ENCODE peak calls at places on chromosomes 5 and 9, in ten cellular contexts. H, J, S, B, R, T, X, Q, A and K are unnamed samples.

GRCh38 chr5:76617675-76618074 is 5.5 kb downstream of the F2RL2 start:
- DNase-seq in H (no peak), A (no peak), X (no peak), R (no peak), Q (peak; percentile 81), J (peak; percentile 25), B (no peak), S (no peak), T (no peak), K (no peak)

GRCh38 chr9:114308361-114308950 is 14.4 kb upstream of the ORM1 start:
- DNase-seq in R (no peak), A (no peak), Q (no peak), B (no peak), H (no peak), J (no peak), X (no peak), T (no peak), S (no peak), K (no peak)

GRCh38 chr5:127976525-127976924 is 107.0 kb upstream of the SLC12A2 start:
- DNase-seq in H (no peak), B (no peak), A (no peak), Q (no peak), J (no peak), X (no peak), T (no peak), R (no peak), S (no peak), K (no peak)

GRCh38 chr5:173263566-173263965 is 28.6 kb upstream of the NKX2-5 start:
- DNase-seq in A (no peak), S (no peak), Q (no peak), R (no peak), B (no peak), T (no peak), J (no peak), H (no peak), X (no peak), K (no peak)

GRCh38 chr5:124703995-124704394 is 42.4 kb downstream of the ZNF608 start:
- DNase-seq in T (no peak), B (no peak), X (no peak), Q (no peak), S (no peak), R (no peak), H (no peak), J (no peak), A (no peak), K (no peak)

GRCh38 chr5:133731951-133732350 is 119.6 kb upstream of the FSTL4 start:
- DNase-seq in B (no peak), Q (no peak), T (no peak), J (no peak), R (no peak), S (no peak), X (no peak), A (no peak), H (no peak), K (no peak)

GRCh38 chr5:90477073-90477472 is 2.4 kb downstream of the POLR3G start:
- DNase-seq in B (no peak), T (no peak), X (peak; percentile 43), R (peak; percentile 6), S (no peak), H (no peak), Q (no peak), J (no peak), A (peak; percentile 52), K (no peak)

GRCh38 chr9:21160178-21160577 is 6.3 kb downstream of the IFNA21 start:
- DNase-seq in Q (no peak), A (peak; percentile 18), S (no peak), T (no peak), X (no peak), J (no peak), H (no peak), R (no peak), B (no peak), K (no peak)

GRCh38 chr5:116454417-116454927 is 120.2 kb downstream of the SEMA6A start:
- DNase-seq in S (no peak), R (no peak), J (peak; percentile 73), A (no peak), X (no peak), H (peak; percentile 33), B (no peak), Q (peak; percentile 78), T (no peak), K (no peak)

GRCh38 chr9:104831681-104832080 is 67.8 kb downstream of the NIPSNAP3B start:
- DNase-seq in Q (no peak), A (peak; percentile 26), T (no peak), X (no peak), J (no peak), H (no peak), R (no peak), B (no peak), S (no peak), K (no peak)

GRCh38 chr9:83456226-83456625 is 82.0 kb downstream of the FRMD3 start:
- DNase-seq in X (no peak), A (no peak), T (no peak), S (no peak), B (no peak), R (no peak), J (no peak), H (no peak), Q (no peak), K (no peak)

GRCh38 chr9:95757026-95757425 is 118.5 kb upstream of the ERCC6L2 start:
- DNase-seq in B (no peak), A (peak; percentile 72), J (peak; percentile 78), X (no peak), H (no peak), T (no peak), Q (peak; percentile 53), R (no peak), S (no peak), K (no peak)

GRCh38 chr5:4199461-4199860 is 603.8 kb downstream of the IRX1 start:
- DNase-seq in T (no peak), S (no peak), J (no peak), X (no peak), B (no peak), A (no peak), R (no peak), H (no peak), Q (no peak), K (no peak)

GRCh38 chr5:157476699-157477408 is 16.8 kb downstream of the NIPAL4 start:
- DNase-seq in A (peak; percentile 79), B (no peak), R (no peak), S (no peak), H (peak; percentile 33), J (peak; percentile 78), T (no peak), Q (peak; percentile 37), X (peak; percentile 82), K (no peak)

GRCh38 chr5:110785356-110785755 is 46.5 kb downstream of the SLC25A46 start:
- DNase-seq in S (no peak), H (no peak), R (no peak), X (no peak), A (no peak), Q (no peak), T (no peak), J (peak; percentile 3), B (no peak), K (no peak)

GRCh38 chr5:82734291-82734690 is 342.9 kb downstream of the TMEM167A start:
- DNase-seq in Q (no peak), B (no peak), S (no peak), H (no peak), R (no peak), T (no peak), X (no peak), A (no peak), J (no peak), K (no peak)

GRCh38 chr9:121246821-121247511 is 21.0 kb upstream of the GSN start:
- DNase-seq in R (no peak), J (peak; percentile 49), B (no peak), X (no peak), Q (peak; percentile 68), T (no peak), H (peak; percentile 28), A (peak; percentile 11), S (no peak), K (no peak)

GRCh38 chr9:69527454-69527853 is 144.7 kb downstream of the APBA1 start:
- DNase-seq in X (no peak), S (no peak), R (no peak), B (no peak), H (no peak), T (no peak), Q (no peak), J (no peak), A (no peak), K (no peak)

GRCh38 chr5:25500635-25501034 is 855.9 kb upstream of the CDH10 start:
- DNase-seq in T (no peak), Q (no peak), B (no peak), H (no peak), R (no peak), A (no peak), J (no peak), X (peak; percentile 12), S (no peak), K (no peak)

GRCh38 chr9:78769684-78770083 is 472.8 kb downstream of the PSAT1 start:
- DNase-seq in R (no peak), B (no peak), J (no peak), Q (no peak), H (no peak), T (no peak), A (no peak), X (no peak), S (no peak), K (no peak)

GRCh38 chr9:994005-994404 is 17.6 kb downstream of the DMRT3 start:
- DNase-seq in H (no peak), B (no peak), R (no peak), A (no peak), J (no peak), S (no peak), X (no peak), T (no peak), Q (no peak), K (no peak)

GRCh38 chr9:107809859-107810492 is 320.4 kb upstream of the KLF4 start:
- DNase-seq in J (peak; percentile 39), S (no peak), R (no peak), Q (no peak), H (no peak), X (no peak), T (no peak), B (no peak), A (peak; percentile 5), K (no peak)

GRCh38 chr5:152329191-152329590 is 75.9 kb downstream of the NMUR2 start:
- DNase-seq in B (no peak), T (no peak), H (no peak), J (no peak), X (no peak), A (no peak), Q (no peak), R (no peak), S (no peak), K (no peak)

GRCh38 chr9:20563917-20564316 is 58.4 kb downstream of the MLLT3 start:
- DNase-seq in A (no peak), X (no peak), J (no peak), B (no peak), S (no peak), R (no peak), Q (no peak), T (no peak), H (no peak), K (no peak)

GRCh38 chr5:12624776-12625560 is 720.7 kb upstream of the CTNND2 start:
- DNase-seq in R (no peak), T (no peak), H (no peak), B (no peak), Q (no peak), S (no peak), X (no peak), J (no peak), A (no peak), K (no peak)

GRCh38 chr9:16026886-16027285 is 474.0 kb downstream of the CCDC171 start:
- DNase-seq in S (no peak), T (no peak), Q (no peak), H (no peak), R (no peak), A (no peak), X (no peak), J (no peak), B (no peak), K (no peak)

GRCh38 chr5:169696621-169697517 is 59.8 kb downstream of the DOCK2 start:
- DNase-seq in T (no peak), A (peak; percentile 29), R (no peak), H (no peak), X (no peak), J (no peak), Q (no peak), S (no peak), B (no peak), K (no peak)

GRCh38 chr5:10248378-10249260 is 1.1 kb downstream of the ATPSCKMT start:
- DNase-seq in J (no peak), S (no peak), R (no peak), T (no peak), A (no peak), X (no peak), H (no peak), B (no peak), Q (no peak), K (no peak)